ENCODE peak calls at places on chromosomes 16 and 17, in six cellular contexts. C, A, V, D, B and N are unnamed samples.

GRCh38 chr17:32523017-32523680 is 36.4 kb downstream of the CDK5R1 start:
- DNase-seq in C (no peak), A (no peak), V (no peak), D (no peak), B (no peak), N (no peak)

GRCh38 chr17:50830298-50830697 is 5.1 kb upstream of the WFIKKN2 start:
- DNase-seq in C (no peak), A (no peak), V (no peak), D (no peak), B (no peak), N (no peak)

GRCh38 chr16:15829460-15829859 is 27.4 kb downstream of the MYH11 start:
- DNase-seq in C (no peak), A (peak), V (peak), D (peak), B (peak), N (no peak)

GRCh38 chr17:6090253-6090652 is 20.1 kb downstream of the WSCD1 start:
- DNase-seq in C (no peak), A (no peak), V (no peak), D (no peak), B (no peak), N (no peak)

GRCh38 chr17:28404812-28405570 is 1.0 kb downstream of the SLC46A1 start:
- DNase-seq in C (no peak), A (no peak), V (no peak), D (no peak), B (no peak), N (no peak)

GRCh38 chr16:54280751-54281150 is 5.8 kb downstream of the IRX3 start:
- DNase-seq in C (no peak), A (no peak), V (no peak), D (no peak), B (no peak), N (no peak)

GRCh38 chr16:14486520-14487303 is 143.3 kb downstream of the PARN start:
- DNase-seq in C (peak), A (peak), V (peak), D (peak), B (no peak), N (no peak)

GRCh38 chr16:51763072-51763658 is 612.1 kb upstream of the SALL1 start:
- DNase-seq in C (no peak), A (no peak), V (no peak), D (no peak), B (no peak), N (no peak)

GRCh38 chr16:72371307-72372081 is 199.5 kb upstream of the PMFBP1 start:
- DNase-seq in C (no peak), A (peak), V (no peak), D (no peak), B (no peak), N (no peak)

GRCh38 chr16:53968454-53968853 is 264.5 kb downstream of the FTO start:
- DNase-seq in C (no peak), A (peak), V (no peak), D (no peak), B (no peak), N (no peak)

GRCh38 chr16:11133344-11133921 is 122.6 kb downstream of the SOCS1 start:
- DNase-seq in C (no peak), A (peak), V (peak), D (peak), B (peak), N (no peak)

DNA sequence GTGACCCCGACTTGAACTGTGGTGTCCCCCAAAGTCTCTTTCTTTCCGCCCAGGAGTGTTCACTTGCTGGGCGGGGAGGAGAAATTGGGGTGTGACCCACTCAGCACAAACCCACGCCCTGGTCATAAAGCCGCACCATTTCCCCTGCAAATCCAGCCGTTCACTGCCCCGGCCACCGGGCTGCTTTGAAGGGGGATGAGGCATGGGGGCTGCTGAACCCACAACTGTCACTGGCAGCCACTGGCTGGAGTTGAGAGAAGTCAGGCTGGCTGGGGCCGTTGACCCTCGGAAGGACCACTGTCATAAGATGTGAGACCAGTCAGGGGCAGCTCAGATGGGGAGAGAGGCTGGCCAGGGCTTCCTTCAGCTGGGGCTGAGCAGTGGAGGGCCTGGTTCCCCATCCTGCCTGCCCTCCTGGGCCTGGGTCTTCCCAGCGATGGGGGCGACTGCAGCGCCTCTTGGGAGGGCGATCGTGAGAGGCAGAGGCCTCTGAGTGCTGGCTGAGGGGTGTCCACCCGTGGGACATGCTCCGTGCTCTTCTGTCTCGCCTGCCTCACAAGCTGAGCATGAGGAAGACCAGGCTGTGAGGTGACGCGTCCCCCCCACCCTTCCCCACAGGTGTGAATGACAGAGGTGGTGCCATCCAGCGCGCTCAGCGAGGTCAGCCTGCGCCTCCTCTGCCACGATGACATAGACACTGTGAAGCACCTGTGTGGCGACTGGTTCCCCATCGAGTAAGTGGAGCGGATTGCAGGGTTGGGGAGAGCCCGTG is 19.5 kb downstream of the C16orf90 start:
- DNase-seq in C (no peak), A (no peak), V (no peak), D (no peak), B (no peak), N (no peak)
- H3K27ac ChIP-seq in C (no peak), A (no peak), V (peak), D (no peak), B (peak), N (no peak)

DNA sequence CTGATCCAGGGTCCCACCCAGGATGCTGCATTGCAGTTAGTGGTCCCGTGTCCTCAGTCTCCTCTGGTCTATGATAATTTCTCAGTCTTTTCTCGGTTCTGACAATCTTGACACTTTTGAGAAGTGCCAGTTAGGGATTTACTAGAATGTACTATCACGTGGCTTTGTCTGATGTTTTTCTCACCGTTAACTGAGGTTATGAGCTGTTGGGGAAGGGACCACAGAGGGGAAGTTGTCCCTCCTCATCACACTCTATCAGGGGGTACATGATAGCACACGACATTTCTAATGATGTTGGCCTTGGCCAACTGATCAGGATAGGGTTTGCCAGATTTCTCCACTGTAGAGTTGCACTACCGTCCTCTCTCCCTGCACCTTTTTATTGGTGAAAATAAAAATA is 250.9 kb upstream of the SDK2 start:
- DNase-seq in C (no peak), A (no peak), V (no peak), D (no peak), B (no peak), N (no peak)
- H3K4me3 ChIP-seq in C (no peak), A (no peak), V (no peak), D (no peak), B (no peak), N (no peak)

DNA sequence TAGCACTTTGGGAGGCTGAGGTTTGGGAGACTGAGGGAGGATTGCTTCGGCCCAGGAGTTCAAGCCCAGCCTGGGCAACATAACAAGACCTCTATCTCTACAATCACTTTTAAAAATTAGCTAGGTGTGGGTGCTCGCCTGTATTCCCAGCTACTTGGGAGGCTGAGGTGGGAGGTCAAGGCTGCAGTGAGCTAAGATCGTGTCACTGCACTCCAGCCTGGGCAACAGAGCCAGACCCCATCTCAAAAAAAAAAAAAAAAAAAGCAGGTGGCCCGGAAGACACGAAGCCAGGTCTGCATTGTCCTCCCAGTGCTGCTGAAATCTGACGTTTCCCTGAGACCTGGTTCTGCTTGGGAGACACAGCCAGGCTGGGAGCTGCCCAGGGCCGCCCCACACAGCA is 18.8 kb upstream of the TIMP2 start:
- DNase-seq in C (no peak), A (no peak), V (no peak), D (no peak), B (no peak), N (no peak)
- H3K27ac ChIP-seq in C (no peak), A (no peak), V (no peak), D (no peak), B (no peak), N (no peak)

GRCh38 chr17:48526986-48527741 is 3.6 kb downstream of the HOXB1 start:
- DNase-seq in C (no peak), A (no peak), V (no peak), D (no peak), B (no peak), N (no peak)
- H3K4me3 ChIP-seq in C (no peak), A (no peak), V (peak), D (no peak), B (peak), N (no peak)

DNA sequence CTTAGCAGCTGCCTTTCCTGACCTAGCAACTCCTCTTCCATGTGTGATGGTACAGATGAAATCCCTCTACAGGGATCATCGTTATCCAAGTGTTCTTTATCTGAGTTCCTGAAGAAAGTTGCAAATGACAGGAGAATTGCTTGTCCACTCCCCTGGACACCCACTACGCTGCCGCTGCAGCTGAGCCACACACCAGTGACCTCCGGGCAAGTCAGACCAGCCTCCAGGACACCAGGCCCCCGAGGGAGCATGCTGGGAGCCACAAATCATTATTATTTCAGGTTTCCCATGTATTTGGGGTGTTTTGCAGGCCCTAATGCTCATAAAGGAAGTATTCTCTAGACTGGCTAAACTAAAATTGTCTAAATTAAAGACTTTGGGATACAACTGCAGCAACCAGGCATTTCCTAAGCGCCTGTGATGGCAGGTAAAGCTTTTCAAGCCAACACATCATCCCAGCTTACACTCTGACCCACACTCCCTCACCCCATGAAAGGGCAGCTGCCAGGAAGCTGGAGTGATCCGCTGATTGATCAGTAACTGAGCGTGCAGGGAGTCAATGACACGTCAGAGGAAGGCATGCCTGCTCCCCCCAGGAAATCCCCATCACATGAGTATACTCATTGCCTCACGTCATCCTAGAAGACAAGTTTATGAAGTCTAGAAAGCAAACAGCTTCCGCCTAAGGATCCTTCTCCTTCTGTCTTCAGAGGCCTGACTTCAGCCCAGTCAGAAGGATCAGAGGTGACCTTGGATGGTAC is 14.4 kb downstream of the FA2H start:
- DNase-seq in C (no peak), A (no peak), V (no peak), D (no peak), B (no peak), N (no peak)
- H3K27ac ChIP-seq in C (peak), A (no peak), V (no peak), D (no peak), B (no peak), N (no peak)